ENCODE peak calls at places on chromosome 2, in six cellular contexts. T is Caki2; Q is nephron progenitor cell; P is erythroblast; J is T-helper 9 cell; R is stimulated activated naive B cell treated with anti-CD40 and anti-IgM and Interleukin-4, amounts not matched to agents 10 μg/mL and 1 μg/mL and 100 μg/mL, for 72 hours. G is an unnamed sample.

GRCh38 chr2:10832228-10832936 is 19.8 kb upstream of the PDIA6 start:
- DNase-seq in T (peak), Q (peak), P (peak), J (peak), R (peak), G (peak)

GRCh38 chr2:219406861-219407230 is 11.3 kb upstream of the DES start:
- DNase-seq in T (no peak), Q (no peak), P (no peak), J (no peak), R (no peak), G (no peak)

GRCh38 chr2:242030858-242031257 is 161.3 kb downstream of the RTP5 start:
- DNase-seq in T (no peak), Q (no peak), P (no peak), J (no peak), R (no peak), G (no peak)

GRCh38 chr2:11132036-11132671 is 23.1 kb upstream of the SLC66A3 start:
- DNase-seq in T (no peak), Q (no peak), P (no peak), J (no peak), R (no peak), G (no peak)

GRCh38 chr2:208595386-208596275 is 189.0 kb downstream of the PTH2R start:
- DNase-seq in T (peak), Q (no peak), P (peak), J (no peak), R (no peak), G (no peak)

GRCh38 chr2:239939736-239940483 is 85.2 kb downstream of the NDUFA10 start:
- DNase-seq in T (no peak), Q (no peak), P (no peak), J (no peak), R (no peak), G (peak)

GRCh38 chr2:109295070-109295780 is 166.2 kb downstream of the SH3RF3 start:
- DNase-seq in T (no peak), Q (no peak), P (no peak), J (no peak), R (no peak), G (no peak)

GRCh38 chr2:27621524-27621923 is 7.3 kb downstream of the CCDC121 start:
- DNase-seq in T (no peak), Q (no peak), P (no peak), J (no peak), R (no peak), G (no peak)

GRCh38 chr2:163471947-163472346 is 263.9 kb downstream of the FIGN start:
- DNase-seq in T (peak), Q (no peak), P (no peak), J (no peak), R (no peak), G (no peak)

GRCh38 chr2:205193829-205194228 is 488.5 kb upstream of the NRP2 start:
- DNase-seq in T (no peak), Q (no peak), P (no peak), J (no peak), R (no peak), G (no peak)

GRCh38 chr2:101665312-101665711 is 32.2 kb upstream of the MAP4K4 start:
- DNase-seq in T (no peak), Q (no peak), P (no peak), J (no peak), R (no peak), G (no peak)

GRCh38 chr2:221850076-221850475 is 278.0 kb upstream of the EPHA4 start:
- DNase-seq in T (no peak), Q (no peak), P (no peak), J (no peak), R (no peak), G (no peak)

GRCh38 chr2:68110102-68110501 is 47.3 kb upstream of the C1D start:
- DNase-seq in T (peak), Q (no peak), P (peak), J (no peak), R (no peak), G (no peak)

GRCh38 chr2:102344397-102344796 is 11.2 kb upstream of the IL18R1 start:
- DNase-seq in T (no peak), Q (no peak), P (no peak), J (no peak), R (no peak), G (no peak)

GRCh38 chr2:96175951-96176350 is 30.7 kb upstream of the DUSP2 start:
- DNase-seq in T (no peak), Q (no peak), P (no peak), J (no peak), R (no peak), G (no peak)

GRCh38 chr2:64987001-64987962 is 1.9 kb upstream of the SLC1A4 start:
- DNase-seq in T (no peak), Q (no peak), P (no peak), J (no peak), R (peak), G (no peak)

GRCh38 chr2:149601141-149601796 is 13.7 kb upstream of the MMADHC start:
- DNase-seq in T (peak), Q (no peak), P (no peak), J (no peak), R (no peak), G (no peak)

GRCh38 chr2:68441179-68441993 is 25.7 kb downstream of the FBXO48 start:
- DNase-seq in T (peak), Q (peak), P (peak), J (peak), R (peak), G (peak)